ENCODE peak calls at places on chromosomes 13 and 19, in nine cellular contexts. G is fibroblast of lung, O is thoracic aorta, D is A673, M is pancreas, S is left ventricle myocardium inferior, P is WTC11, Z is psoas muscle, R is mesothelial cell of epicardium. E is an unnamed sample.

GRCh38 chr13:98460519-98460918 is 116.4 kb downstream of the STK24 start:
- DNase-seq in G (no peak), O (no peak), D (no peak), M (no peak), S (no peak), P (no peak), Z (no peak), R (no peak), E (no peak)

GRCh38 chr13:114000151-114001040 is 26.5 kb upstream of the C13orf46 start:
- DNase-seq in G (no peak), O (no peak), D (no peak), M (no peak), S (no peak), P (no peak), Z (no peak), R (no peak), E (no peak)

GRCh38 chr13:73477441-73477840 is 418.6 kb downstream of the KLF5 start:
- DNase-seq in G (no peak), O (no peak), D (no peak), M (no peak), S (no peak), P (no peak), Z (no peak), R (no peak), E (no peak)

GRCh38 chr13:107678075-107678689 is 537.2 kb downstream of the LIG4 start:
- DNase-seq in G (peak; percentile 50), O (no peak), D (no peak), M (no peak), S (no peak), P (no peak), Z (no peak), R (no peak), E (no peak)

GRCh38 chr19:3801412-3802096 is 15.4 kb upstream of the MATK start:
- DNase-seq in G (no peak), O (no peak), D (no peak), M (no peak), S (peak; percentile 34), P (peak; percentile 74), Z (no peak), R (no peak), E (no peak)

GRCh38 chr19:35712910-35713845 is 4.6 kb upstream of the KMT2B start:
- DNase-seq in G (no peak), O (no peak), D (no peak), M (no peak), S (no peak), P (peak; percentile 46), Z (no peak), R (no peak), E (no peak)

GRCh38 chr19:10214784-10215183 is 16.3 kb downstream of the S1PR2 start:
- DNase-seq in G (no peak), O (no peak), D (no peak), M (no peak), S (no peak), P (no peak), Z (no peak), R (no peak), E (no peak)

GRCh38 chr19:7505682-7506384 is 10.1 kb upstream of the ZNF358 start:
- DNase-seq in G (no peak), O (no peak), D (no peak), M (no peak), S (no peak), P (peak; percentile 88), Z (no peak), R (no peak), E (no peak)

GRCh38 chr13:98092888-98093287 is 50.0 kb upstream of the FARP1 start:
- DNase-seq in G (no peak), O (no peak), D (no peak), M (no peak), S (no peak), P (no peak), Z (no peak), R (no peak), E (no peak)

GRCh38 chr19:55088543-55089265 is 13.0 kb downstream of the EPS8L1 start:
- DNase-seq in G (peak; percentile 61), O (peak; percentile 37), D (peak; percentile 87), M (peak; percentile 60), S (peak; percentile 76), P (peak; percentile 97), Z (peak; percentile 80), R (peak; percentile 94), E (peak; percentile 94)

GRCh38 chr19:952680-953500 is 27.1 kb downstream of the ARID3A start:
- DNase-seq in G (no peak), O (no peak), D (no peak), M (no peak), S (no peak), P (no peak), Z (no peak), R (no peak), E (no peak)

GRCh38 chr13:100546713-100547405 is 41.7 kb downstream of the GGACT start:
- DNase-seq in G (no peak), O (no peak), D (no peak), M (no peak), S (no peak), P (no peak), Z (no peak), R (no peak), E (no peak)

GRCh38 chr13:97235549-97236206 is 13.5 kb downstream of the MBNL2 start:
- DNase-seq in G (no peak), O (no peak), D (no peak), M (no peak), S (no peak), P (no peak), Z (no peak), R (no peak), E (no peak)

GRCh38 chr13:99464441-99464949 is 36.8 kb upstream of the TM9SF2 start:
- DNase-seq in G (peak; percentile 29), O (no peak), D (no peak), M (no peak), S (no peak), P (no peak), Z (no peak), R (no peak), E (no peak)

GRCh38 chr19:34501339-34502320 is 20.1 kb downstream of the WTIP start:
- DNase-seq in G (peak; percentile 87), O (peak; percentile 79), D (peak; percentile 92), M (peak; percentile 87), S (peak; percentile 93), P (peak; percentile 97), Z (peak; percentile 95), R (peak; percentile 98), E (peak; percentile 98)
- TF ChIP-seq CTCF in G (peak; percentile 96), O (peak; percentile 99), D (peak; percentile 100), M (peak; percentile 99), S (no peak), P (peak; percentile 97), Z (peak; percentile 99), R (peak; percentile 95), E (peak; percentile 99)

GRCh38 chr19:51295382-51296126 is 15.9 kb upstream of the IGLON5 start:
- DNase-seq in G (no peak), O (no peak), D (no peak), M (no peak), S (no peak), P (no peak), Z (no peak), R (no peak), E (no peak)

GRCh38 chr19:51297406-51297805 is 14.0 kb upstream of the IGLON5 start:
- DNase-seq in G (no peak), O (no peak), D (no peak), M (no peak), S (no peak), P (no peak), Z (no peak), R (no peak), E (no peak)

GRCh38 chr19:51294977-51295375 is 16.5 kb upstream of the IGLON5 start:
- DNase-seq in G (no peak), O (no peak), D (no peak), M (no peak), S (no peak), P (no peak), Z (no peak), R (no peak), E (no peak)

GRCh38 chr19:51294211-51294976 is 17.1 kb upstream of the IGLON5 start:
- DNase-seq in G (no peak), O (no peak), D (no peak), M (no peak), S (no peak), P (no peak), Z (no peak), R (no peak), E (no peak)

DNA sequence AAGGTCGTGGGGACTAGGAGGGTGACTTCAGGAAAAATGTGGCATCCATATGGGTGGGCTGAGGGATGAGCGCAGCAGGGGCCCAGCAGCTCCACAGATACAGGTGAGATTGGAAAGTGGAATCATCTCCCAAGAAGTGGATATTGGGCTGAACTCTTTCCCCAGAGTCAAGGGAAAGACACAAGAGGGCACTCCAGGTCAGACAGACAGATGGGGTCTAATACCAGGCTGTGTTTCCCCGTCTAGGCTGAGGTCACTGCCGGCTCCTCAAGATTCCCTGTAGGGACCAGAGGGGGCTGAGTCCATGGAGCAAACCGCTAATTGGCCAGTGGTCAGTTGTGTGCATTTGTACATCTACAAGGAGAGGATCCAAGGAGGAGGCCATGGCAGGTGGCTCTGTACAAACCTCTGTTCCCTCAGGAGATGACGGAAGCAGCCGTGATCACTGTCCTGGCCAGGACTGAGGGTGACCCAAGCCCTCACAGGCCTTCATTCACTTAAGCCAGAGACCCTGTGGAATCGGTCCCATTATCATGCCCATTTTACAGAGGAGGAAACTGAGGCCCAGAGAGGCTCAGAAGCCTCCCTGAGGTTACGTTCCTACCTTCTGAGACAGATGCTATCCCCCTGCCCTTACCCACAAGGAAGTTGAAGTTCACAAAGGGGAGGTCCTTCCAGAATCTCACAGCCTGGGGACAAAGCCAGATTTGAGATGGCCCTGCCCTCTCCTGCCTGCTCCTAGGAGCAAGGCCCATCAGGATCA is 14.9 kb upstream of the IGLON5 start:
- DNase-seq in G (no peak), O (no peak), D (no peak), M (no peak), S (no peak), P (peak; percentile 42), Z (no peak), R (no peak), E (no peak)
- TF ChIP-seq CTCF in G (no peak), O (no peak), D (no peak), M (no peak), S (no peak), P (no peak), Z (no peak), R (no peak), E (no peak)

DNA sequence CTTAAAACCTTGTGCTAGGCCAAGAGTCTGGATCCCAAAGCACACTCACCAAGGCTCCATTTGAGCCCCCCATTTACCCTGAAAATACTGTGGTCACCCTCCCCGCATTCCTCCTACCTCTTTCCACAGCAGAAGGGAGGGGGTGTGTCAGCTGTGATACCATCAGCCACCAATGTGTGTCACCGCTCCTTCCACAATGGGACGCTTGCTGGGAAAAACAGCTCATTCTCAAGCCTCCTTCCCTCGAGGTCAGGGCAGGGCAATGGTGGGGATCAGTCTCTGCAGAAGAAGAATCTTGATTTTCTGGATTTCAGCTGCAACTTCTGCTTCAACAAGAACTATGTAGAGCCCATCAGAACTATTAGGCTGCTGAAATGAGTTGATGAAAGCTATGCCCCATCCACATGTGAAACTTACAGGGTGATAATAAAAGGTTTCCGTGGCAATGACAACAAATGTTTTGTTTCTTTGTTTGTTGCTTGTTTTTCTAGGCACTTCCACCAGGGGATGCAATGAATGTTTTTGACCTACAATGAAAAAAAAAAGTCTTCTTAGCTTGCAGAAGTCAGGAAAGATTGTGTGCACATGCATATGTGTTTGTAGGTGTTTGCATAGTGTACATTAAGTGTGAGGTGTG is 26.4 kb upstream of the ZNF507 start:
- DNase-seq in G (no peak), O (no peak), D (peak; percentile 44), M (no peak), S (no peak), P (peak; percentile 67), Z (no peak), R (peak; percentile 34), E (peak; percentile 75)
- TF ChIP-seq CTCF in G (peak; percentile 33), O (no peak), D (peak; percentile 52), M (no peak), S (peak; percentile 46), P (no peak), Z (no peak), R (no peak), E (no peak)

GRCh38 chr19:38384209-38385027 is 3.4 kb downstream of the GGN start:
- DNase-seq in G (peak; percentile 28), O (no peak), D (no peak), M (no peak), S (no peak), P (peak; percentile 75), Z (no peak), R (no peak), E (no peak)
- TF ChIP-seq CTCF in G (peak; percentile 50), O (no peak), D (no peak), M (no peak), S (no peak), P (no peak), Z (no peak), R (no peak), E (peak; percentile 30)